ENCODE peak calls at places on chromosome 2, in nine cellular contexts. Y, U, O, D, A, K, Z, F and C are unnamed samples.

GRCh38 chr2:145845207-145845894 is 1325.4 kb upstream of the ZEB2 start:
- DNase-seq in F (no peak), D (no peak), A (no peak), Z (no peak), Y (no peak), K (no peak), O (no peak), U (no peak), C (peak)

GRCh38 chr2:96157649-96158553 is 12.7 kb upstream of the DUSP2 start:
- DNase-seq in K (no peak), Z (peak), Y (no peak), F (no peak), U (no peak), A (no peak), D (no peak), O (no peak), C (no peak)

GRCh38 chr2:199303814-199304213 is 153.9 kb downstream of the SATB2 start:
- DNase-seq in D (no peak), F (no peak), K (peak), Y (no peak), A (peak), O (peak), Z (no peak), U (peak), C (peak)

GRCh38 chr2:239959059-239959971 is 65.8 kb downstream of the NDUFA10 start:
- DNase-seq in Y (no peak), O (no peak), Z (no peak), U (no peak), A (no peak), D (no peak), K (peak), F (no peak), C (no peak)

GRCh38 chr2:148590613-148591012 is 53.9 kb upstream of the EPC2 start:
- DNase-seq in Z (no peak), D (no peak), Y (no peak), U (no peak), A (no peak), O (no peak), K (no peak), F (no peak), C (no peak)

GRCh38 chr2:128310094-128310716 is 8.5 kb downstream of the HS6ST1 start:
- DNase-seq in K (no peak), F (peak), Y (no peak), A (no peak), U (no peak), O (no peak), D (no peak), Z (peak), C (no peak)

GRCh38 chr2:215528555-215528954 is 92.7 kb upstream of the FN1 start:
- DNase-seq in Y (no peak), Z (no peak), K (peak), U (peak), D (no peak), A (peak), F (no peak), O (peak), C (peak)

GRCh38 chr2:210092791-210093190 is 78.4 kb downstream of the KANSL1L start:
- DNase-seq in U (no peak), Z (no peak), K (no peak), F (no peak), A (peak), O (no peak), Y (no peak), D (no peak), C (no peak)

GRCh38 chr2:24749069-24749691 is 44.0 kb downstream of the PTRHD1 start:
- DNase-seq in D (no peak), K (no peak), A (peak), Z (no peak), O (no peak), U (no peak), F (no peak), Y (no peak), C (no peak)

GRCh38 chr2:38702413-38702812 is 36.5 kb downstream of the GALM start:
- DNase-seq in Y (no peak), U (peak), A (peak), O (peak), F (no peak), D (no peak), K (peak), Z (no peak), C (peak)

GRCh38 chr2:12167525-12168317 is 421.3 kb downstream of the LPIN1 start:
- DNase-seq in A (peak), F (no peak), Z (no peak), O (no peak), K (no peak), U (no peak), Y (peak), D (no peak), C (no peak)

GRCh38 chr2:157849591-157849990 is 26.5 kb downstream of the ACVR1 start:
- DNase-seq in O (no peak), D (no peak), A (no peak), F (no peak), Y (no peak), Z (no peak), U (peak), K (peak), C (no peak)

GRCh38 chr2:204842731-204843490 is 297.6 kb downstream of the PARD3B start:
- DNase-seq in A (peak), F (no peak), Y (no peak), U (peak), K (peak), D (peak), Z (no peak), O (peak), C (peak)

GRCh38 chr2:158817596-158817995 is 22.5 kb downstream of the DAPL1 start:
- DNase-seq in Y (no peak), A (no peak), Z (no peak), D (no peak), K (peak), U (no peak), F (no peak), O (no peak), C (peak)

GRCh38 chr2:219209818-219210571 is 3.4 kb downstream of the ZFAND2B start:
- DNase-seq in O (no peak), Z (no peak), U (no peak), Y (no peak), D (no peak), K (no peak), F (no peak), A (no peak), C (no peak)

GRCh38 chr2:8457620-8458255 is 224.1 kb upstream of the ID2 start:
- DNase-seq in A (peak), Y (no peak), F (no peak), K (no peak), Z (peak), D (no peak), O (no peak), U (no peak), C (no peak)

GRCh38 chr2:188326669-188327301 is 35.1 kb downstream of the GULP1 start:
- DNase-seq in U (no peak), K (peak), O (no peak), Y (no peak), Z (no peak), A (no peak), F (no peak), D (no peak), C (peak)

GRCh38 chr2:63614448-63614968 is 25.7 kb downstream of the MDH1 start:
- DNase-seq in O (peak), K (peak), Y (peak), F (no peak), U (peak), D (no peak), Z (no peak), A (peak), C (peak)

GRCh38 chr2:172066394-172066863 is 18.9 kb upstream of the DLX1 start:
- DNase-seq in F (no peak), K (no peak), Z (no peak), Y (no peak), D (no peak), U (no peak), A (no peak), O (no peak), C (no peak)

GRCh38 chr2:113136828-113137775 is 9.7 kb downstream of the IL1RN start:
- DNase-seq in Y (peak), F (no peak), Z (no peak), D (no peak), O (no peak), A (peak), U (no peak), K (peak), C (peak)

GRCh38 chr2:10654069-10654468 is 35.7 kb downstream of the NOL10 start:
- DNase-seq in Z (no peak), A (no peak), D (no peak), F (peak), U (peak), K (peak), Y (no peak), O (no peak), C (peak)

GRCh38 chr2:127165539-127165935 is 54.6 kb downstream of the CYP27C1 start:
- DNase-seq in K (no peak), Z (no peak), U (no peak), Y (no peak), O (no peak), A (no peak), F (no peak), D (no peak), C (no peak)

GRCh38 chr2:88765154-88765948 is 73.9 kb downstream of the RPIA start:
- DNase-seq in Y (peak), O (no peak), F (no peak), D (no peak), U (peak), A (peak), K (peak), Z (peak), C (peak)

GRCh38 chr2:42809876-42810125 is 17.4 kb upstream of the HAAO start:
- DNase-seq in Y (no peak), A (peak), Z (no peak), F (peak), U (no peak), O (no peak), K (no peak), D (peak), C (no peak)

GRCh38 chr2:109727929-109728447 is 66.1 kb upstream of the RGPD5 start:
- DNase-seq in O (no peak), U (no peak), F (no peak), Y (no peak), Z (no peak), K (no peak), D (no peak), A (no peak), C (no peak)

GRCh38 chr2:54499666-54500065 is 43.5 kb downstream of the SPTBN1 start:
- DNase-seq in K (no peak), Z (no peak), F (no peak), U (no peak), O (no peak), Y (no peak), A (no peak), D (peak), C (peak)

GRCh38 chr2:136117391-136117841 is 533 bp downstream of the CXCR4 start:
- DNase-seq in Z (peak), F (peak), O (no peak), U (no peak), K (peak), A (peak), Y (peak), D (no peak), C (peak)

GRCh38 chr2:134470561-134471168 is 216.8 kb downstream of the MGAT5 start:
- DNase-seq in K (no peak), A (no peak), Y (no peak), F (no peak), O (no peak), Z (no peak), D (no peak), U (no peak), C (no peak)

GRCh38 chr2:634670-635395 is 42.4 kb downstream of the TMEM18 start:
- DNase-seq in Z (no peak), Y (no peak), A (peak), O (no peak), K (no peak), U (no peak), F (no peak), D (no peak), C (no peak)

GRCh38 chr2:22281033-22281432 is 1103.9 kb upstream of the KLHL29 start:
- DNase-seq in F (no peak), A (no peak), Y (no peak), Z (no peak), K (peak), O (no peak), U (peak), D (no peak), C (peak)

DNA sequence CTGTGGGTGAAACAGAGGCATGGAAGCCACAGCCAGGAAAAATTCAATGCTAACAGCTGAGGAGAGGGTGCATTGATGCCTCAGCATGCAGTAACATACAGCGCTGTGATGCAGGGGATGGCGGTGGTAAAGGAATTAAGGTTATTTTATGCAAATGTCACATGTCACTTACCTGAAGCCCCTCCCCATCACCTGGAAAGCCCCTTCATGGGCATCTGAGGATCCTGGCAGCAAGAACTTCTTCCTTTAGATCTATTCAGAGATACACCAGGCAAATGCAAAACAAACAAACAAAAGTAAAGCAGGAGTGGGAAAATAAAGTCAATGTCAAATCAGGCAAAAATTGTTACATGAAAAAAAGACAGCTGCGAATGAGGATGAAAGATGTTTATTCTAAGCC is 1.7 kb upstream of the SP110 start:
- DNase-seq in F (no peak), Z (no peak), A (no peak), U (no peak), D (no peak), O (no peak), K (no peak), Y (no peak), C (no peak)
- H3K4me3 ChIP-seq in F (no peak), Z (no peak), A (no peak), U (no peak), D (no peak), O (no peak), K (no peak), Y (no peak), C (no peak)

GRCh38 chr2:174327958-174328308 is 6.8 kb upstream of the SP9 start:
- DNase-seq in A (peak), F (no peak), U (no peak), D (no peak), Y (peak), O (no peak), Z (no peak), K (no peak), C (no peak)

GRCh38 chr2:174328309-174329156 is 6.2 kb upstream of the SP9 start:
- DNase-seq in Y (peak), O (no peak), K (no peak), Z (no peak), D (no peak), F (no peak), U (no peak), A (peak), C (no peak)

GRCh38 chr2:174326880-174327558 is 7.7 kb upstream of the SP9 start:
- DNase-seq in U (no peak), D (no peak), Z (peak), K (no peak), A (peak), O (no peak), F (no peak), Y (peak), C (no peak)

GRCh38 chr2:174325932-174326879 is 8.5 kb upstream of the SP9 start:
- DNase-seq in O (no peak), F (peak), U (no peak), Z (peak), A (peak), D (no peak), Y (peak), K (no peak), C (peak)

GRCh38 chr2:174327559-174327897 is 7.2 kb upstream of the SP9 start:
- DNase-seq in F (no peak), D (no peak), K (no peak), A (no peak), U (no peak), Z (no peak), O (no peak), Y (no peak), C (no peak)
- H3K4me3 ChIP-seq in F (no peak), D (no peak), K (no peak), A (no peak), U (no peak), Z (no peak), O (no peak), Y (no peak), C (no peak)

DNA sequence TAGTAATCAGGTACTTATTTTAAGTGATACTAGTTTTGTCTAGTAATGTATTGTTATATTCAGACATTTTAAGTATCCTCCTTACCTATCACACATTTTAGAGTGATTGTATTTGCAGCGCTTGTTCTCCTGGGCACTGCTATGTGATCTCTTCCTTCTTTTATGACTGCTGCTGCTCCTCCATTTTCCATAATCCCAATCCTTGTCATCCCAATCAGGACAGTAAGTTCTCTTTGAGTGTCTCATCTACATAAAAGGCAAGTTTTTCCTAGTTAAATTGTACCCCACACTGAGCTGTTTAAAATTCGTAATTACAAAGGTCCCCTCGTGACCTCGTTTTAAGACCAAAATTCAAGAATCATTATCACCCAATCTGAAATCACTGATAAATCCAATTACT is 2.8 kb downstream of the CLK1 start:
- DNase-seq in D (no peak), Y (no peak), F (no peak), Z (no peak), K (no peak), A (no peak), O (no peak), U (no peak), C (no peak)
- H3K4me3 ChIP-seq in D (peak), Y (no peak), F (peak), Z (peak), K (peak), A (no peak), O (peak), U (peak), C (peak)

DNA sequence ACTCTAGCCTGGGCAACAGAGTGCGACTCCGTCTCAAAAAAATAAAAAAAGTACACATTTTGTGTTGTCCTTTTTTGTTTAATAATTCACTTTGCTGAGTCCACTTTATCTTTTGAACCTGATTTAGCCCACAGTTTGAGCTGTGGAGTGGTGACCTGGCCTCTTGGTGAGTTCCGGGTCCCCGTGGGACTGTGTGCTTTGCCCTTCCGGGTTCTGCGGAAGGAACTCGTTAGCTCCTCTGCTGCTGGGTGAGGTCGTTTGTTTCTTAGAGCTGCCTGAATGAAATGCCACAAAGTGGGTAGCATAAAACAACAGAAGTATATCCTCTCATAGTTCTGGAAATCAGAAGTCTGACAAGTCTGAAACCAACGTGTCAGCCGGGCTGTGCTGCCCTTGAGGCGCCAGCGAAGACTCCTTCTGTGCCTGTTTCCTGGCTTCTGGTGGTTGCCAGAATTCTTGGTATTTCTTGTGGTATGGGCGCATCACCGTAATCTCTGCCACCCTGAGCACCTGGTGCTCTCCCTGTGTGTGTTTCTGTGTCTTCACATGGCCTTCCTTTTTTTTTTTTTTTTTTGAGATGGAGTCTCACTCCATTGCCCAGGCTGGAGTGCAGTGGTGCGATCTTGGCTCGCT is 3.5 kb downstream of the EFHD1 start:
- DNase-seq in A (no peak), Y (no peak), K (no peak), D (no peak), U (no peak), O (no peak), Z (no peak), F (no peak), C (no peak)
- H3K4me3 ChIP-seq in A (no peak), Y (no peak), K (no peak), D (no peak), U (no peak), O (no peak), Z (no peak), F (no peak), C (no peak)

GRCh38 chr2:153479527-153479926 is 965 bp upstream of the RPRM start:
- DNase-seq in A (no peak), D (no peak), F (no peak), U (no peak), O (no peak), Z (no peak), Y (no peak), K (no peak), C (peak)

GRCh38 chr2:153476491-153477095 is 2.0 kb downstream of the RPRM start:
- DNase-seq in A (peak), U (no peak), F (no peak), Z (no peak), Y (no peak), O (no peak), K (no peak), D (no peak), C (no peak)

GRCh38 chr2:153477641-153478288 is 797 bp downstream of the RPRM start:
- DNase-seq in A (peak), U (no peak), K (no peak), O (no peak), D (no peak), Z (peak), F (no peak), Y (no peak), C (no peak)

GRCh38 chr2:153477096-153477555 is 1.4 kb downstream of the RPRM start:
- DNase-seq in A (peak), K (no peak), D (no peak), Z (peak), Y (no peak), F (no peak), U (no peak), O (no peak), C (no peak)

DNA sequence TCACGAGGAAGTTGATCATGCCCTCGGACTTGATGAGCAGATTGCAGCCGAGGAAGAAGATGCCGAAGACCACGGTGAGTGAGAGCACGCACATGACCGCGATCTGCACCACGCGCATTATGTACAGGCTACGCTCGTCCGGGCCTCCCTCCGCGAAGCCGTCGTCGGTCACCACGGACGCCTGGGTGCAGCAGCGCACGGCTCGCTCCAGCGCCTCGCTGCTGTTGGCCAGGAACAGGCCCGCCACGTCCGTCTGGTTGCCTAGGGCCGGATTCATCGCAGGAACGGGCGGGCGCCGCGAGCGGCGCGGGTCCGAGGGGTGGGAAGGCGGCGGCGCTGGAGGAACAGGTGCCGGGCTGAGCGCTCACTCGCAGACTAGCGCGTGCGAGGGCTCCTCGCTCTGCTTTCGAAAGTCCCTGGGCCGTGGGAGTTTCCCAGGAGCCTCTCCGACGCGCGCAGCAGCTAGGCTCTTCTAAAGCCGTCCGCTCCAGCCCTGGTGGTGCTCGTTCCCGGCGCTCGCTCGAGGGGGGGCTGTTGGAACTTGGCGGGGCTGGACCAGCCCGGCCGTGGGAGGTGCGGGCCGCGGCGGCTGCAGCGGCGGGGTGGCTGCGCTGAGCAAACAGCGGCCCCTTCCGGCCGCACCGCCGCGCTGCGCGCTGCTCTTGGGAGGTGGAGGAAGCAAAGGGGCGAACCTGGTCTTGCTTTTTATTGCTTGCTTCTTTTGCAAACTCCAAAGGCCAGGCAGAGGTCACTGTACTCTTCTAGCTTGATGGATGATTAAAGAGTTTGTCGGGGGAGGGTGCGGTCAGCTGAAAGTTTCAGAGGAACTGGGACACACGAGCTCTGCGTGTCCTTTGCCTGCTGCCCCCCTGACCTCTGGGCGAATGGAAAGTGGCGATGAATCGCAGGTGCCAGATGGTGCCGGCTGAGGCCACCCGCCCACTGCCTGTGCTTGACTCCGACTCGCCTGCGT is at the start of gene RPRM:
- DNase-seq in D (no peak), O (no peak), Y (peak), K (peak), A (peak), F (peak), Z (peak), U (peak), C (peak)
- H3K4me3 ChIP-seq in D (peak), O (peak), Y (peak), K (peak), A (peak), F (peak), Z (peak), U (peak), C (peak)